ENCODE peak calls at places on chromosomes 2 and 18, in ten cellular contexts. One of them, this sample, is unnamed.
A peak's percentile ranks its signal among the peaks of the same experiment; 100 is the strongest.

GRCh38 chr2:128414351-128414750 is 95.7 kb upstream of the HS6ST1 start:
- DNase-seq in Peyer's patch: peak; percentile 10
- DNase-seq in endothelial cell of umbilical vein: no peak
- DNase-seq in testis: no peak
- DNase-seq in IMR-90: no peak
- DNase-seq in GM12878: no peak
- DNase-seq in thyroid gland: no peak
- DNase-seq in esophagus squamous epithelium: no peak
- DNase-seq in gastrocnemius medialis: no peak
- DNase-seq in right lobe of liver: no peak
- DNase-seq in this sample: peak; percentile 10

GRCh38 chr2:37623971-37624897 is 47.2 kb downstream of the CDC42EP3 start:
- DNase-seq in thyroid gland: no peak
- DNase-seq in gastrocnemius medialis: no peak
- DNase-seq in GM12878: peak; percentile 93
- DNase-seq in IMR-90: peak; percentile 75
- DNase-seq in Peyer's patch: no peak
- DNase-seq in endothelial cell of umbilical vein: no peak
- DNase-seq in right lobe of liver: no peak
- DNase-seq in testis: no peak
- DNase-seq in esophagus squamous epithelium: no peak
- DNase-seq in this sample: no peak

GRCh38 chr2:1952582-1952981 is 208.3 kb upstream of the PXDN start:
- DNase-seq in GM12878: no peak
- DNase-seq in esophagus squamous epithelium: no peak
- DNase-seq in Peyer's patch: no peak
- DNase-seq in IMR-90: no peak
- DNase-seq in testis: no peak
- DNase-seq in thyroid gland: no peak
- DNase-seq in endothelial cell of umbilical vein: no peak
- DNase-seq in gastrocnemius medialis: no peak
- DNase-seq in right lobe of liver: no peak
- DNase-seq in this sample: no peak

GRCh38 chr2:98479959-98480524 is 35.4 kb downstream of the INPP4A start:
- DNase-seq in right lobe of liver: peak; percentile 69
- DNase-seq in IMR-90: peak; percentile 62
- DNase-seq in Peyer's patch: no peak
- DNase-seq in gastrocnemius medialis: peak; percentile 51
- DNase-seq in testis: peak; percentile 83
- DNase-seq in thyroid gland: peak; percentile 66
- DNase-seq in esophagus squamous epithelium: no peak
- DNase-seq in endothelial cell of umbilical vein: peak; percentile 89
- DNase-seq in GM12878: no peak
- DNase-seq in this sample: peak; percentile 77

GRCh38 chr2:88265352-88265960 is 95.3 kb downstream of the THNSL2 start:
- DNase-seq in Peyer's patch: no peak
- DNase-seq in IMR-90: peak; percentile 5
- DNase-seq in testis: peak; percentile 33
- DNase-seq in right lobe of liver: no peak
- DNase-seq in GM12878: peak; percentile 40
- DNase-seq in endothelial cell of umbilical vein: no peak
- DNase-seq in gastrocnemius medialis: no peak
- DNase-seq in thyroid gland: no peak
- DNase-seq in esophagus squamous epithelium: no peak
- DNase-seq in this sample: no peak

GRCh38 chr2:73944714-73945113 is 18.0 kb downstream of the DGUOK start:
- DNase-seq in thyroid gland: no peak
- DNase-seq in Peyer's patch: no peak
- DNase-seq in gastrocnemius medialis: no peak
- DNase-seq in esophagus squamous epithelium: no peak
- DNase-seq in endothelial cell of umbilical vein: no peak
- DNase-seq in right lobe of liver: no peak
- DNase-seq in GM12878: no peak
- DNase-seq in IMR-90: no peak
- DNase-seq in testis: no peak
- DNase-seq in this sample: no peak

GRCh38 chr2:102661846-102662245 is 42.5 kb downstream of the SLC9A2 start:
- DNase-seq in gastrocnemius medialis: no peak
- DNase-seq in endothelial cell of umbilical vein: no peak
- DNase-seq in IMR-90: no peak
- DNase-seq in thyroid gland: no peak
- DNase-seq in testis: no peak
- DNase-seq in esophagus squamous epithelium: no peak
- DNase-seq in right lobe of liver: no peak
- DNase-seq in Peyer's patch: no peak
- DNase-seq in GM12878: no peak
- DNase-seq in this sample: no peak

GRCh38 chr18:27985800-27986199 is 191.1 kb downstream of the CDH2 start:
- DNase-seq in endothelial cell of umbilical vein: no peak
- DNase-seq in thyroid gland: no peak
- DNase-seq in right lobe of liver: no peak
- DNase-seq in esophagus squamous epithelium: no peak
- DNase-seq in Peyer's patch: no peak
- DNase-seq in GM12878: no peak
- DNase-seq in testis: no peak
- DNase-seq in gastrocnemius medialis: no peak
- DNase-seq in IMR-90: no peak
- DNase-seq in this sample: no peak

GRCh38 chr2:166329465-166329864 is 46.3 kb downstream of the SCN9A start:
- DNase-seq in Peyer's patch: no peak
- DNase-seq in esophagus squamous epithelium: no peak
- DNase-seq in endothelial cell of umbilical vein: no peak
- DNase-seq in right lobe of liver: no peak
- DNase-seq in gastrocnemius medialis: no peak
- DNase-seq in GM12878: no peak
- DNase-seq in testis: no peak
- DNase-seq in thyroid gland: no peak
- DNase-seq in IMR-90: no peak
- DNase-seq in this sample: no peak

GRCh38 chr18:72637319-72638113 is 93.4 kb upstream of the CBLN2 start:
- DNase-seq in Peyer's patch: no peak
- DNase-seq in IMR-90: no peak
- DNase-seq in gastrocnemius medialis: no peak
- DNase-seq in testis: no peak
- DNase-seq in right lobe of liver: no peak
- DNase-seq in esophagus squamous epithelium: no peak
- DNase-seq in GM12878: no peak
- DNase-seq in endothelial cell of umbilical vein: no peak
- DNase-seq in thyroid gland: no peak
- DNase-seq in this sample: no peak

GRCh38 chr2:218180728-218181127 is 14.0 kb upstream of the CXCR1 start:
- DNase-seq in Peyer's patch: peak; percentile 60
- DNase-seq in gastrocnemius medialis: no peak
- DNase-seq in GM12878: no peak
- DNase-seq in testis: no peak
- DNase-seq in IMR-90: no peak
- DNase-seq in endothelial cell of umbilical vein: no peak
- DNase-seq in thyroid gland: no peak
- DNase-seq in esophagus squamous epithelium: no peak
- DNase-seq in right lobe of liver: no peak
- DNase-seq in this sample: no peak

GRCh38 chr2:85997016-85997970 is 108.4 kb downstream of the POLR1A start:
- DNase-seq in right lobe of liver: no peak
- DNase-seq in esophagus squamous epithelium: no peak
- DNase-seq in Peyer's patch: no peak
- DNase-seq in endothelial cell of umbilical vein: no peak
- DNase-seq in thyroid gland: peak; percentile 60
- DNase-seq in testis: peak; percentile 55
- DNase-seq in gastrocnemius medialis: peak; percentile 67
- DNase-seq in GM12878: no peak
- DNase-seq in IMR-90: peak; percentile 16
- DNase-seq in this sample: no peak

GRCh38 chr2:144520718-144521487 is 984 bp upstream of the ZEB2 start:
- DNase-seq in IMR-90: peak; percentile 62
- DNase-seq in testis: no peak
- DNase-seq in esophagus squamous epithelium: no peak
- DNase-seq in gastrocnemius medialis: no peak
- DNase-seq in right lobe of liver: no peak
- DNase-seq in GM12878: no peak
- DNase-seq in endothelial cell of umbilical vein: peak; percentile 79
- DNase-seq in thyroid gland: no peak
- DNase-seq in Peyer's patch: no peak
- DNase-seq in this sample: no peak

GRCh38 chr2:70344195-70344594 is 42.3 kb upstream of the FAM136A start:
- DNase-seq in thyroid gland: no peak
- DNase-seq in endothelial cell of umbilical vein: no peak
- DNase-seq in Peyer's patch: no peak
- DNase-seq in testis: no peak
- DNase-seq in GM12878: no peak
- DNase-seq in IMR-90: peak; percentile 9
- DNase-seq in esophagus squamous epithelium: no peak
- DNase-seq in gastrocnemius medialis: no peak
- DNase-seq in right lobe of liver: no peak
- DNase-seq in this sample: no peak

GRCh38 chr2:218400167-218400929 is 680 bp downstream of the CTDSP1 start:
- DNase-seq in thyroid gland: peak; percentile 52
- DNase-seq in esophagus squamous epithelium: no peak
- DNase-seq in endothelial cell of umbilical vein: peak; percentile 48
- DNase-seq in right lobe of liver: peak; percentile 64
- DNase-seq in GM12878: no peak
- DNase-seq in gastrocnemius medialis: no peak
- DNase-seq in testis: peak; percentile 48
- DNase-seq in Peyer's patch: no peak
- DNase-seq in IMR-90: no peak
- DNase-seq in this sample: no peak

GRCh38 chr2:196987654-196988364 is 61.3 kb upstream of the PGAP1 start:
- DNase-seq in Peyer's patch: no peak
- DNase-seq in GM12878: peak; percentile 15
- DNase-seq in right lobe of liver: no peak
- DNase-seq in testis: peak; percentile 18
- DNase-seq in thyroid gland: no peak
- DNase-seq in esophagus squamous epithelium: no peak
- DNase-seq in gastrocnemius medialis: no peak
- DNase-seq in IMR-90: peak; percentile 98
- DNase-seq in endothelial cell of umbilical vein: peak; percentile 98
- DNase-seq in this sample: no peak

GRCh38 chr2:16174693-16175045 is 234.3 kb downstream of the MYCN start:
- DNase-seq in Peyer's patch: no peak
- DNase-seq in IMR-90: no peak
- DNase-seq in thyroid gland: no peak
- DNase-seq in GM12878: no peak
- DNase-seq in gastrocnemius medialis: no peak
- DNase-seq in testis: no peak
- DNase-seq in right lobe of liver: no peak
- DNase-seq in endothelial cell of umbilical vein: no peak
- DNase-seq in esophagus squamous epithelium: no peak
- DNase-seq in this sample: no peak

GRCh38 chr2:20050104-20050711 is 1.2 kb downstream of the LAPTM4A start:
- DNase-seq in gastrocnemius medialis: no peak
- DNase-seq in esophagus squamous epithelium: no peak
- DNase-seq in Peyer's patch: no peak
- DNase-seq in GM12878: peak; percentile 49
- DNase-seq in thyroid gland: no peak
- DNase-seq in IMR-90: peak; percentile 88
- DNase-seq in testis: peak; percentile 66
- DNase-seq in endothelial cell of umbilical vein: peak; percentile 70
- DNase-seq in right lobe of liver: no peak
- DNase-seq in this sample: no peak
- TF ChIP-seq POLR2A in gastrocnemius medialis: no peak
- TF ChIP-seq POLR2A in esophagus squamous epithelium: no peak
- TF ChIP-seq POLR2A in Peyer's patch: peak; percentile 9
- TF ChIP-seq POLR2A in GM12878: peak; percentile 26
- TF ChIP-seq POLR2A in thyroid gland: no peak
- TF ChIP-seq POLR2A in IMR-90: no peak
- TF ChIP-seq POLR2A in testis: no peak
- TF ChIP-seq POLR2A in endothelial cell of umbilical vein: no peak
- TF ChIP-seq POLR2A in right lobe of liver: no peak
- TF ChIP-seq POLR2A in this sample: no peak

GRCh38 chr18:45539383-45539960 is 75.8 kb upstream of the SLC14A2 start:
- DNase-seq in esophagus squamous epithelium: no peak
- DNase-seq in IMR-90: no peak
- DNase-seq in gastrocnemius medialis: no peak
- DNase-seq in thyroid gland: no peak
- DNase-seq in endothelial cell of umbilical vein: no peak
- DNase-seq in Peyer's patch: no peak
- DNase-seq in right lobe of liver: no peak
- DNase-seq in testis: no peak
- DNase-seq in GM12878: no peak
- DNase-seq in this sample: no peak
- H3K27me3 ChIP-seq in esophagus squamous epithelium: no peaks in the 10 kb centered on the region
- H3K27me3 ChIP-seq in IMR-90: no peaks in the 10 kb centered on the region
- H3K27me3 ChIP-seq in gastrocnemius medialis: no peaks in the 10 kb centered on the region
- H3K27me3 ChIP-seq in thyroid gland: no peaks in the 10 kb centered on the region
- H3K27me3 ChIP-seq in endothelial cell of umbilical vein: no peaks in the 10 kb centered on the region
- H3K27me3 ChIP-seq in Peyer's patch: no peaks in the 10 kb centered on the region
- H3K27me3 ChIP-seq in right lobe of liver: no peaks in the 10 kb centered on the region
- H3K27me3 ChIP-seq in testis: no peaks in the 10 kb centered on the region
- H3K27me3 ChIP-seq in GM12878: no peaks in the 10 kb centered on the region
- H3K27me3 ChIP-seq in this sample: no peaks in the 10 kb centered on the region

DNA sequence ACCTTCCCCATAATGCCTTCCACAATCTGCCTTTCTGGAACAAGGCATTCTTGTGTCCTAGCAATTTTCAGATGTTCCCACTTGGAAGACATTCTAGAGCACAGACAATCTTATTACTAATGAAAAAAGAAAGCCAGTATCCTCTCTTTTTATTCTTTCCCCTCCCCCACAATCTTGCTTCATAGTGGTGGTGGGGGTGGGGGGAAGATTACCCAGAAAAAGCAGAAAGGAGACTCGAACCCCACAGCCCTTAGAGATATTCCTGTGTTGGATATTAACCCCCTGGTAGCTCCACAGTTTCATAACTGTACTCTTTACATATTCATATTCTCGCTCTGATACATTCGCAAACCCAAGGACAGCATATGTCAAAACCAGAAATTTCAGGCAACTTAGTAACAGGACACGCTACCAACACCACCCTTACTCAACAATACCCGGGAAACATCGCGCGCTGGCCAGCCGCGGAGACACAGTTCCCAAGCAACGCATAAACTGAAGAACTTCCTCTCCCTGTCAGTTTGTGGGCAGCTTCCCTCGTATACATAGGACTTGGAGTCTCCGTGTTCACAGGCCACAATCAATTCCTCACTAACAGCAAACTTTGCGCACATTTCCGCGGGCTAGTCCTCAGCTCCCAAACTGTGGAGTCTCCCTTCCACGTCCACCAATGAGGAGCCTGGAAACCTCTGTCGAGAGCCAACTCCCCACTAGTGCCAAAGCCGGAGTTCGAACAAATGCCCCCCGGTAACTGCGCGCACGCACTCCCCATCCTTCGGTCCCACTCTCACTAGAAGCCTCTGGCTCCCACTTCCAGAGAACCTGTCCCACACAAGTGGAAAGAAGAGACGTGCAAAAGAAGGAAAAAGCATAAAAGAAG is 709 bp downstream of the NR4A2 start:
- DNase-seq in right lobe of liver: peak; percentile 65
- DNase-seq in Peyer's patch: peak; percentile 74
- DNase-seq in testis: peak; percentile 70
- DNase-seq in thyroid gland: peak; percentile 55
- DNase-seq in IMR-90: peak; percentile 77
- DNase-seq in esophagus squamous epithelium: no peak
- DNase-seq in gastrocnemius medialis: peak; percentile 67
- DNase-seq in endothelial cell of umbilical vein: peak; percentile 83
- DNase-seq in GM12878: no peak
- DNase-seq in this sample: peak; percentile 68
- TF ChIP-seq POLR2A in right lobe of liver: no peak
- TF ChIP-seq POLR2A in Peyer's patch: no peak
- TF ChIP-seq POLR2A in testis: no peak
- TF ChIP-seq POLR2A in thyroid gland: no peak
- TF ChIP-seq POLR2A in IMR-90: no peak
- TF ChIP-seq POLR2A in esophagus squamous epithelium: no peak
- TF ChIP-seq POLR2A in gastrocnemius medialis: no peak
- TF ChIP-seq POLR2A in endothelial cell of umbilical vein: no peak
- TF ChIP-seq POLR2A in GM12878: no peak
- TF ChIP-seq POLR2A in this sample: no peak

GRCh38 chr2:222670191-222671038 is 1.0 kb upstream of the MOGAT1 start:
- DNase-seq in Peyer's patch: no peak
- DNase-seq in GM12878: no peak
- DNase-seq in esophagus squamous epithelium: no peak
- DNase-seq in right lobe of liver: no peak
- DNase-seq in thyroid gland: no peak
- DNase-seq in testis: no peak
- DNase-seq in IMR-90: no peak
- DNase-seq in endothelial cell of umbilical vein: no peak
- DNase-seq in gastrocnemius medialis: no peak
- DNase-seq in this sample: peak; percentile 31
- H3K27me3 ChIP-seq in Peyer's patch: peaks cover 7% of the 10 kb centered on the region
- H3K27me3 ChIP-seq in GM12878: peaks cover 8% of the 10 kb centered on the region
- H3K27me3 ChIP-seq in esophagus squamous epithelium: no peaks in the 10 kb centered on the region
- H3K27me3 ChIP-seq in right lobe of liver: no peaks in the 10 kb centered on the region
- H3K27me3 ChIP-seq in thyroid gland: no peaks in the 10 kb centered on the region
- H3K27me3 ChIP-seq in testis: no peaks in the 10 kb centered on the region
- H3K27me3 ChIP-seq in IMR-90: peaks cover 36% of the 10 kb centered on the region
- H3K27me3 ChIP-seq in endothelial cell of umbilical vein: peaks cover 29% of the 10 kb centered on the region
- H3K27me3 ChIP-seq in gastrocnemius medialis: no peaks in the 10 kb centered on the region
- H3K27me3 ChIP-seq in this sample: peaks cover 19% of the 10 kb centered on the region